ENCODE peak calls at places on chromosomes 16 and 17, in four cellular contexts. V is endothelial cell, C is AG10803, S is bronchial epithelial cell. L is an unnamed sample.

GRCh38 chr17:82388223-82388921 is 16.8 kb downstream of the UTS2R start:
- DNase-seq in S (no peak), C (no peak), V (no peak), L (no peak)

GRCh38 chr17:61579961-61580360 is 11.1 kb downstream of the NACA2 start:
- DNase-seq in S (no peak), C (peak), V (no peak), L (no peak)

GRCh38 chr17:51461578-51462004 is 201.2 kb downstream of the UTP18 start:
- DNase-seq in C (peak), S (peak), V (peak), L (no peak)

GRCh38 chr17:70320642-70321345 is 151.5 kb downstream of the KCNJ2 start:
- DNase-seq in C (peak), V (no peak), S (no peak), L (no peak)

GRCh38 chr17:55774834-55775233 is 24.0 kb downstream of the PCTP start:
- DNase-seq in V (no peak), C (no peak), S (no peak), L (no peak)

GRCh38 chr17:67594115-67594878 is 123.4 kb upstream of the NOL11 start:
- DNase-seq in V (no peak), C (no peak), S (no peak), L (no peak)

GRCh38 chr17:66021757-66022156 is 170.2 kb downstream of the CEP112 start:
- DNase-seq in C (no peak), S (no peak), V (no peak), L (no peak)

GRCh38 chr17:56597495-56597990 is 4.0 kb downstream of the NOG start:
- DNase-seq in S (no peak), V (peak), C (no peak), L (no peak)

GRCh38 chr17:75105269-75106080 is 4.3 kb upstream of the ARMC7 start:
- DNase-seq in C (peak), S (peak), V (peak), L (no peak)

GRCh38 chr17:66682293-66682692 is 152.6 kb upstream of the CACNG5 start:
- DNase-seq in V (no peak), S (no peak), C (no peak), L (no peak)

GRCh38 chr17:6135996-6136395 is 65.8 kb downstream of the WSCD1 start:
- DNase-seq in V (no peak), C (no peak), S (no peak), L (no peak)

GRCh38 chr17:71237903-71238538 is 882.8 kb upstream of the SOX9 start:
- DNase-seq in V (no peak), S (peak), C (peak), L (no peak)

GRCh38 chr16:62832214-62832613 is 796.0 kb upstream of the CDH8 start:
- DNase-seq in S (no peak), C (no peak), V (no peak), L (no peak)

GRCh38 chr16:26816885-26817571 is 249.7 kb upstream of the C16orf82 start:
- DNase-seq in S (no peak), V (no peak), C (peak), L (no peak)

GRCh38 chr16:68798398-68798797 is 44.9 kb upstream of the TANGO6 start:
- DNase-seq in V (no peak), S (peak), C (no peak), L (no peak)

GRCh38 chr16:55510185-55510805 is 1.4 kb downstream of the LPCAT2 start:
- DNase-seq in V (no peak), C (no peak), S (no peak), L (no peak)

GRCh38 chr17:39164675-39165143 is 1.3 kb downstream of the ARL5C start:
- DNase-seq in S (peak), V (peak), C (peak), L (peak)

GRCh38 chr16:57759131-57759530 is 23.6 kb downstream of the KATNB1 start:
- DNase-seq in S (no peak), V (no peak), C (no peak), L (no peak)

GRCh38 chr16:89727406-89728120 is 6.2 kb downstream of the ZNF276 start:
- DNase-seq in C (no peak), V (no peak), S (no peak), L (no peak)

GRCh38 chr17:81251091-81251942 is 12.2 kb downstream of the NDUFAF8 start:
- DNase-seq in S (no peak), C (no peak), V (no peak), L (no peak)

GRCh38 chr17:45906927-45907622 is 12.7 kb downstream of the MAPT start:
- DNase-seq in C (no peak), S (no peak), V (no peak), L (no peak)

GRCh38 chr17:41800601-41801373 is 11.0 kb downstream of the P3H4 start:
- DNase-seq in V (no peak), C (peak), S (peak), L (no peak)

GRCh38 chr17:33227911-33228310 is 65.2 kb downstream of the ASIC2 start:
- DNase-seq in S (no peak), V (no peak), C (no peak), L (no peak)

GRCh38 chr16:9092963-9093477 is 1.6 kb downstream of the HAPSTR1 start:
- DNase-seq in S (no peak), C (no peak), V (peak), L (no peak)

GRCh38 chr17:56011406-56012131 is 141.7 kb upstream of the ANKFN1 start:
- DNase-seq in S (no peak), C (no peak), V (no peak), L (no peak)

GRCh38 chr16:27978876-27979275 is 84.6 kb downstream of the GSG1L start:
- DNase-seq in V (no peak), S (no peak), C (no peak), L (no peak)

GRCh38 chr17:8315740-8316217 is 5.7 kb downstream of the ARHGEF15 start:
- DNase-seq in C (no peak), S (no peak), V (no peak), L (no peak)

GRCh38 chr16:4011940-4012629 is 104.2 kb downstream of the ADCY9 start:
- DNase-seq in S (no peak), V (no peak), C (no peak), L (no peak)
- TF ChIP-seq CTCF in S (no peak), V (no peak), C (no peak), L (no peak)

DNA sequence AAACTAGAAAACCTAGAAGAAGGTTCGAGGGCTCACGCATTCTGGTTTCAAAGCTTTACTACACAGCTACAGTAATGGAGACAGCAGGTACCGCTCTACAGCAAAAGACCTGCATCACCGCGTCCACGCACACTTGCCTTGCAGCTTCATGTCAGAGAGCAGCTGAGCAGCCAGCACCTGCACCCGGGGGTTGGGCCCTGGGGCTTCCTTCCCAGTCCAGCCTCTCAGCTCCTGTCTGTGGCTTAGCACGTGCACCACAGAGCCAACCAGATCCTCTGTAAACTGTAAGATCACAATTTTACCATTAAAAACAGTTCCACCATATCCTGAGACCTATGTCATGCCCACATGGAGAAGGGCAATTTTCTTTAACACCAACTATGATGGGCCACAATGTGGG is 15.3 kb downstream of the MEAK7 start:
- DNase-seq in S (no peak), C (no peak), V (no peak), L (no peak)
- TF ChIP-seq CTCF in S (no peak), C (no peak), V (no peak), L (no peak)

GRCh38 chr16:12215302-12216105 is 239.0 kb downstream of the SNX29 start:
- DNase-seq in C (no peak), V (peak), S (no peak), L (no peak)
- TF ChIP-seq CTCF in C (peak), V (peak), S (no peak), L (peak)

DNA sequence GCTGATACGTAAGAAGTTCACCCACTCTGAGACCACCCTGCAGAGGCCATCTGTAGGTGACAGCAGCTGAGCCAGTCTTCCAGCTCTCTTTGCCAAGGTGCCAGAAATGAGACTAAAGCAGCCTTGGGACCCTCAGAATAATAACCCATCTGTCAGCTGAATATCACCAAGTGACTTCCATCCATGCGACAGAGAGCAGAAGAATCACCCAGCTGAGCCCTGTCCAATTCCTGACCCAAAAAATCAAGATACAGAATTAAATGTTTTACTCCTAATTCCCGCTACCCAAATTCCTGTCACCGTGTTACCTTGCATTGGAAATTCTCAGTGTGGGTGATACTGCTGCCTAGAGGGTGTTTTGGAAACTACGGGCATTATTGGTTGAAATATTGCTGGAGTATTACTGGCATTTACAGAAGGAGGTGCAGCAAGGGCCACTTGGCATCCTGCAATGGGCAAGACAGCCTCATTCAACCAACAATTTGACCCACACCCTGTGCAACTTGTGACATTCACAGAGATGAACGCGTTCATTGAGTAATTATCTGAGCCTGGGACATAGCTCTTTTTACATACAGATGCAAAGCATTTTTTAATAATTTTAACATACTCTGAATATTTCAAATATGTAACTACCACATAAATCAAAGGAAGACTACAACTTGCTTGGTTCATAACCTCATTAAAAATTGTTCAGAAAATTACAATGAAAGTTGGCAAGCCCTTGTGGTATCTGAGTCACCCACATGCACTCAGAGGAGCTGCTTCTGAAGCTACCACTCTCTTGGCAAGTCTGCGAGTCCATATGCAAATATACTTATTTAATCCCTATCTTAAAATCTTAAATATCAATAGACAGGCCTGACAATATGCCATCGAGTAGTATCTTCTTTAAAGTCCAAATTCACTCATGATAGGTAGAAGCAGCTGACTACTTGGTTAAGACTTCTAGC is 126.6 kb downstream of the C16orf95 start:
- DNase-seq in C (peak), S (no peak), V (peak), L (no peak)
- TF ChIP-seq CTCF in C (no peak), S (no peak), V (peak), L (no peak)

GRCh38 chr16:86969716-86970115 is 347.5 kb downstream of the C16orf95 start:
- DNase-seq in S (no peak), C (no peak), V (no peak), L (no peak)
- TF ChIP-seq CTCF in S (no peak), C (no peak), V (no peak), L (no peak)

GRCh38 chr17:27888072-27888471 is 5.1 kb downstream of the LYRM9 start:
- DNase-seq in V (no peak), C (no peak), S (no peak), L (no peak)

GRCh38 chr17:27891841-27892240 is 1.3 kb downstream of the LYRM9 start:
- DNase-seq in C (no peak), V (no peak), S (no peak), L (no peak)

GRCh38 chr17:27892542-27892865 is 661 bp downstream of the LYRM9 start:
- DNase-seq in S (no peak), V (no peak), C (no peak), L (no peak)

GRCh38 chr17:27889711-27890251 is 3.4 kb downstream of the LYRM9 start:
- DNase-seq in V (no peak), S (no peak), C (no peak), L (no peak)

DNA sequence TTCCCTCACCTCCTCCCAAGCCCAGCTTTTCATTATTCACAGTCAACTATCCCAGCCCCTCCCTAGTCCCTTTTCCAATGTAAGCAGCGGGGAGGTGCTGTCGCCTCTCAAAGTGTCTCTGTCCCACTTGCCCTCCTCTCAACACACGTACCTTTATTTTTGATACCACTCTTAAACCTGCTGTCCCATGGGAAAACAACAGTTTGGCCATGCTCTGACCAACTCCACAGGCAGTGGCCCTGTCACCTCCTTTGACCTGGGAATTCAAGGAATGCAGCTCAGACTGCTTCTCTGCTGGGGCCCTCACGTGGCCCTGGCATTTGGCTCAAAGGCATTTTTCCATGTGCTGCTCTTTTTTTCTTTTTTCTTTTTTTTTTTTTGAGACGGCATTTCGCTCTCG is 4.2 kb downstream of the LYRM9 start:
- DNase-seq in S (no peak), V (no peak), C (peak), L (no peak)
- TF ChIP-seq CTCF in S (no peak), V (no peak), C (no peak), L (no peak)

GRCh38 chr17:29566473-29567361 is at the start of gene ABHD15:
- DNase-seq in C (peak), S (peak), V (peak), L (no peak)

GRCh38 chr17:29563816-29564215 is 3.0 kb downstream of the ABHD15 start:
- DNase-seq in V (no peak), S (no peak), C (no peak), L (no peak)

GRCh38 chr17:29567362-29568330 is 809 bp upstream of the ABHD15 start:
- DNase-seq in S (no peak), C (peak), V (peak), L (no peak)

GRCh38 chr17:29568331-29569244 is at the start of gene TP53I13:
- DNase-seq in S (peak), C (peak), V (peak), L (no peak)

DNA sequence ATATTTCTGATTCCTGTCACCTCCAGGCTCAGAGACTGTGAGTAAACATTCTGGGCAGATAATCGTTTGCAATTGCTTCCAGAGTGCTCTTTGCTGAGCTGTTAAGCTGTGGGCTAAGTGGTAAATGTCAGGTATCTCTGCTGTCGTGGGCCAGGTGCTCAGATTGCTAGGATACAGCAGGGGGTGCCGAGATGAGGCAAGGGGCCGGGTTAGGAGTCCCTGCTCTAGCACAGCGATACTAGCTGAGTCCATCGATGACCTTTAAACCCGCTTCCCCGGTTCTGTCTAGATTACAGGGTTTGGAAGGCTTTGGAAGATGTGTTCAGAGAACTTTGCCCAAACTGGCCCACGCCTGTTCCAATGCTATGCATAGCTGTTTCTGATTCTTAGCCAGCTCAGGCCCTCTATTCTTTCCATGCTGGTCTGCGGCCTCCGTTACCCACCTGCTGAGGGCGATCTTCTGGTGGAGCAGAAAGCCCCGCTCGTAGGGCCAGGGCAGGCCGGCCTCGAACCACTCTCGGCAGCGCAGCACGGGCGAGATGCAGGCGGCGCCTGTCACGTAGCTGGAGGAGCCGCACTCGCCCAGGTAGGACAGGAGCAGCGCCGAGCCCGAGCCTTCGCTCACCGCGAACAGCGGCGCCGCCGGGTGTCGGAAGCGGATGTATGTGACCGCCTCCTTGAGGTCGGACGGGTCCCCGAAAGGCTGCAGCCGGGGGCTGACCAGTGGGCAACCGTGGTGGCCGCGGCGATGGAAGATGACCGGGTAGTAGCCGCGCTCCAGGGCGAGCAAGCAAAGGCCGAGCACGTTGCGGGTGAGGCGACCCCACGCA is 979 bp downstream of the ABHD15 start:
- DNase-seq in V (no peak), S (peak), C (no peak), L (no peak)
- TF ChIP-seq CTCF in V (no peak), S (peak), C (no peak), L (no peak)

L was measured in BJ.